ENCODE peak calls at places on chromosomes 12 and 14, in ten cellular contexts. V, R, T, A, C, E, S, K, P and B are unnamed samples.

GRCh38 chr12:47216150-47216677 is 136.5 kb upstream of the AMIGO2 start:
- DNase-seq in A (no peak), C (peak), E (no peak), S (no peak), T (no peak), K (no peak), P (peak), R (no peak), V (peak), B (no peak)

GRCh38 chr14:80055912-80056801 is 155.1 kb downstream of the DIO2 start:
- DNase-seq in P (peak), C (peak), T (peak), V (no peak), S (no peak), A (peak), K (no peak), E (peak), R (no peak), B (peak)

GRCh38 chr12:113768850-113769249 is 197.3 kb downstream of the RBM19 start:
- DNase-seq in E (no peak), C (no peak), S (no peak), R (no peak), P (no peak), T (no peak), A (no peak), V (no peak), K (no peak), B (no peak)

GRCh38 chr12:79873223-79873622 is 61.7 kb downstream of the PPP1R12A start:
- DNase-seq in V (no peak), T (no peak), A (no peak), P (no peak), K (no peak), C (no peak), S (no peak), R (no peak), E (no peak), B (no peak)

GRCh38 chr12:2336409-2336829 is 283.6 kb downstream of the CACNA1C start:
- DNase-seq in V (no peak), A (peak), R (peak), K (no peak), E (peak), C (no peak), S (no peak), P (no peak), T (peak), B (no peak)

GRCh38 chr12:15717940-15718567 is 71.1 kb downstream of the EPS8 start:
- DNase-seq in T (no peak), A (no peak), K (no peak), E (no peak), R (no peak), C (no peak), P (no peak), V (no peak), S (no peak), B (no peak)

GRCh38 chr14:35900741-35901140 is 74.6 kb downstream of the BRMS1L start:
- DNase-seq in P (no peak), K (no peak), E (no peak), T (no peak), S (no peak), R (no peak), A (no peak), C (no peak), V (no peak), B (no peak)

GRCh38 chr12:25692115-25693035 is 139.3 kb upstream of the LMNTD1 start:
- DNase-seq in E (peak), S (no peak), R (no peak), C (no peak), T (peak), P (no peak), K (no peak), V (no peak), A (no peak), B (no peak)

GRCh38 chr12:19912996-19913395 is 455.3 kb upstream of the PDE3A start:
- DNase-seq in P (no peak), S (no peak), C (no peak), V (peak), E (no peak), T (no peak), A (no peak), K (no peak), R (no peak), B (no peak)

GRCh38 chr14:74904623-74905503 is 18.2 kb downstream of the RPS6KL1 start:
- DNase-seq in C (no peak), K (peak), R (no peak), E (no peak), A (no peak), P (no peak), T (no peak), V (no peak), S (no peak), B (no peak)

GRCh38 chr14:75711796-75712211 is 50.8 kb downstream of the TTLL5 start:
- DNase-seq in R (peak), E (peak), C (peak), T (peak), K (peak), V (peak), A (peak), P (no peak), S (no peak), B (peak)

GRCh38 chr14:104821971-104822608 is 21.2 kb downstream of the ZBTB42 start:
- DNase-seq in C (no peak), R (no peak), S (no peak), E (no peak), P (no peak), T (no peak), V (peak), A (no peak), K (no peak), B (no peak)